ENCODE peak calls at places on chromosomes 11 and 22, in six cellular contexts. H, Z, X, U, B and G are unnamed samples.

GRCh38 chr11:57432714-57433163 is 5.8 kb upstream of the SLC43A3 start:
- DNase-seq in H (no peak), Z (no peak), X (peak), U (no peak), B (peak), G (peak)

GRCh38 chr11:72080326-72081183 is at the start of the genes LRRC51 and NUMA1:
- DNase-seq in H (peak), Z (peak), X (peak), U (peak), B (peak), G (peak)

GRCh38 chr11:66332371-66333219 is 3.6 kb downstream of the RIN1 start:
- DNase-seq in H (no peak), Z (no peak), X (no peak), U (no peak), B (no peak), G (no peak)

GRCh38 chr11:106670069-106670468 is 348.2 kb downstream of the GUCY1A2 start:
- DNase-seq in H (no peak), Z (no peak), X (no peak), U (no peak), B (no peak), G (no peak)

GRCh38 chr11:119734788-119735187 is 5.8 kb upstream of the NECTIN1 start:
- DNase-seq in H (no peak), Z (no peak), X (no peak), U (no peak), B (no peak), G (no peak)

GRCh38 chr22:30305906-30306628 is 16.8 kb upstream of the CASTOR1 start:
- DNase-seq in H (no peak), Z (no peak), X (no peak), U (no peak), B (peak), G (no peak)

GRCh38 chr11:2422461-2423156 is 21.7 kb downstream of the TRPM5 start:
- DNase-seq in H (no peak), Z (no peak), X (no peak), U (no peak), B (no peak), G (no peak)

GRCh38 chr11:81658722-81659121 is 1074.9 kb downstream of the FAM181B start:
- DNase-seq in H (no peak), Z (no peak), X (peak), U (peak), B (peak), G (no peak)

GRCh38 chr11:118911113-118911879 is 14.4 kb downstream of the BCL9L start:
- DNase-seq in H (no peak), Z (peak), X (peak), U (peak), B (peak), G (no peak)

GRCh38 chr11:74909363-74909762 is 39.5 kb downstream of the XRRA1 start:
- DNase-seq in H (no peak), Z (no peak), X (no peak), U (no peak), B (no peak), G (no peak)

GRCh38 chr11:86923993-86924766 is 31.0 kb downstream of the FZD4 start:
- DNase-seq in H (no peak), Z (no peak), X (no peak), U (peak), B (no peak), G (no peak)

GRCh38 chr11:117520966-117521365 is 193.3 kb downstream of the CEP164 start:
- DNase-seq in H (no peak), Z (no peak), X (no peak), U (no peak), B (no peak), G (no peak)

GRCh38 chr11:19395050-19395449 is 154.3 kb upstream of the E2F8 start:
- DNase-seq in H (no peak), Z (no peak), X (no peak), U (peak), B (no peak), G (no peak)

GRCh38 chr11:46335271-46335670 is 12.0 kb upstream of the DGKZ start:
- DNase-seq in H (no peak), Z (no peak), X (no peak), U (no peak), B (no peak), G (no peak)

GRCh38 chr11:117221775-117222517 is 9.9 kb downstream of the PCSK7 start:
- DNase-seq in H (no peak), Z (peak), X (peak), U (peak), B (peak), G (no peak)

GRCh38 chr11:24289301-24289700 is 207.6 kb upstream of the LUZP2 start:
- DNase-seq in H (no peak), Z (no peak), X (peak), U (no peak), B (no peak), G (no peak)

GRCh38 chr11:13931356-13931755 is 31.2 kb upstream of the SPON1 start:
- DNase-seq in H (no peak), Z (no peak), X (no peak), U (no peak), B (no peak), G (no peak)

GRCh38 chr11:83070044-83070877 is 1.4 kb downstream of the RAB30 start:
- DNase-seq in H (no peak), Z (no peak), X (peak), U (peak), B (peak), G (peak)

GRCh38 chr11:122633219-122633829 is 22.2 kb upstream of the UBASH3B start:
- DNase-seq in H (no peak), Z (no peak), X (peak), U (peak), B (peak), G (no peak)
- TF ChIP-seq CTCF in H (peak), Z (peak), X (peak), U (peak), B (peak), G (peak)

GRCh38 chr11:115194798-115195101 is 309.5 kb downstream of the CADM1 start:
- DNase-seq in H (no peak), Z (no peak), X (no peak), U (no peak), B (no peak), G (peak)
- H3K4me3 ChIP-seq in H (no peak), Z (peak), X (no peak), U (no peak), B (no peak), G (no peak)

GRCh38 chr11:94376841-94377240 is 24.4 kb downstream of the GPR83 start:
- DNase-seq in H (no peak), Z (no peak), X (no peak), U (no peak), B (peak), G (no peak)
- TF ChIP-seq CTCF in H (no peak), Z (no peak), X (no peak), U (no peak), B (no peak), G (no peak)

DNA sequence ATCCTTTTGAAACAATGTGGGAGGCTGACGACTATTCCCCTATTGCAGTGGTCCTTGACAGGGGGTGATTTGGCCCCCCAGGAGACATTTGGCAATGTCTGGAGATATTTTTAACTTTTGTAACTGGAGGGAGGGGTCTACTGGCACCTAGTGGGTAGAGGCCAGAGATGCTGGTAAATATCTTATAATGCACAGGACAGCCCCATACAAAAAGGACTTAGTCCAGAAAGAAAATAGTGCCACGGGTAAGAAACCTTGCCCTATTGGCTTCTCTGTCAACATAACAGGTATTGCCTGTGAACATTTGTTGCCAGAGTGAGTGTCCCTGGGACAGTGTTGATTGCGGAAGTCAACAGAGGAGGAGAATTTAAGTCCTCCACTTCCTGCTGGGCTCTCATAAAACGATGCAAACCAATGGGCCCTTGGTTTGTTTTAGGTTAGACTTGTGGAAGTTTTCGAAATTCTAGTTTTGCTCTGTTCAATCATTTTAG is 101.6 kb downstream of the MAML2 start:
- DNase-seq in H (no peak), Z (no peak), X (no peak), U (peak), B (no peak), G (no peak)
- H3K4me3 ChIP-seq in H (no peak), Z (no peak), X (no peak), U (no peak), B (no peak), G (no peak)